ENCODE peak calls at places on chromosomes 7 and 10, in six cellular contexts. One of them, this sample, is unnamed.

GRCh38 chr10:11261143-11261542 is 243.5 kb downstream of the CELF2 start:
- DNase-seq in tibial nerve: no peak
- DNase-seq in lower leg skin: no peak
- DNase-seq in IMR-90: no peak
- DNase-seq in H54: no peak
- DNase-seq in A549: no peak
- DNase-seq in this sample: no peak

GRCh38 chr10:57694956-57695605 is 572.6 kb downstream of the IPMK start:
- DNase-seq in tibial nerve: no peak
- DNase-seq in lower leg skin: no peak
- DNase-seq in A549: no peak
- DNase-seq in H54: no peak
- DNase-seq in IMR-90: peak
- DNase-seq in this sample: no peak

GRCh38 chr7:114095885-114096284 is 177.1 kb upstream of the PPP1R3A start:
- DNase-seq in tibial nerve: no peak
- DNase-seq in A549: no peak
- DNase-seq in IMR-90: no peak
- DNase-seq in H54: no peak
- DNase-seq in lower leg skin: no peak
- DNase-seq in this sample: no peak

GRCh38 chr7:157032644-157033482 is 22.4 kb upstream of the MNX1 start:
- DNase-seq in lower leg skin: peak
- DNase-seq in IMR-90: no peak
- DNase-seq in H54: no peak
- DNase-seq in tibial nerve: no peak
- DNase-seq in A549: no peak
- DNase-seq in this sample: no peak

GRCh38 chr10:1045415-1045814 is 3.5 kb downstream of the IDI1 start:
- DNase-seq in lower leg skin: no peak
- DNase-seq in H54: no peak
- DNase-seq in tibial nerve: no peak
- DNase-seq in A549: no peak
- DNase-seq in IMR-90: no peak
- DNase-seq in this sample: no peak

GRCh38 chr10:133559216-133559615 is 6.2 kb downstream of the SYCE1 start:
- DNase-seq in IMR-90: no peak
- DNase-seq in A549: no peak
- DNase-seq in tibial nerve: no peak
- DNase-seq in H54: no peak
- DNase-seq in lower leg skin: no peak
- DNase-seq in this sample: no peak

GRCh38 chr7:100626530-100627237 is 14.3 kb downstream of the MOSPD3 start:
- DNase-seq in tibial nerve: peak
- DNase-seq in lower leg skin: peak
- DNase-seq in A549: peak
- DNase-seq in H54: peak
- DNase-seq in IMR-90: peak
- DNase-seq in this sample: peak

GRCh38 chr10:62248465-62248864 is 20.2 kb downstream of the RTKN2 start:
- DNase-seq in tibial nerve: no peak
- DNase-seq in lower leg skin: no peak
- DNase-seq in A549: no peak
- DNase-seq in IMR-90: peak
- DNase-seq in H54: no peak
- DNase-seq in this sample: no peak

GRCh38 chr7:114364151-114364550 is 50.5 kb upstream of the FOXP2 start:
- DNase-seq in H54: no peak
- DNase-seq in A549: no peak
- DNase-seq in tibial nerve: no peak
- DNase-seq in lower leg skin: no peak
- DNase-seq in IMR-90: no peak
- DNase-seq in this sample: no peak

GRCh38 chr7:41576176-41576575 is 126.7 kb downstream of the INHBA start:
- DNase-seq in A549: no peak
- DNase-seq in H54: no peak
- DNase-seq in IMR-90: peak
- DNase-seq in tibial nerve: no peak
- DNase-seq in lower leg skin: no peak
- DNase-seq in this sample: no peak

GRCh38 chr7:116840256-116840655 is 22.1 kb upstream of the CAPZA2 start:
- DNase-seq in tibial nerve: no peak
- DNase-seq in lower leg skin: no peak
- DNase-seq in IMR-90: no peak
- DNase-seq in A549: no peak
- DNase-seq in H54: no peak
- DNase-seq in this sample: no peak

DNA sequence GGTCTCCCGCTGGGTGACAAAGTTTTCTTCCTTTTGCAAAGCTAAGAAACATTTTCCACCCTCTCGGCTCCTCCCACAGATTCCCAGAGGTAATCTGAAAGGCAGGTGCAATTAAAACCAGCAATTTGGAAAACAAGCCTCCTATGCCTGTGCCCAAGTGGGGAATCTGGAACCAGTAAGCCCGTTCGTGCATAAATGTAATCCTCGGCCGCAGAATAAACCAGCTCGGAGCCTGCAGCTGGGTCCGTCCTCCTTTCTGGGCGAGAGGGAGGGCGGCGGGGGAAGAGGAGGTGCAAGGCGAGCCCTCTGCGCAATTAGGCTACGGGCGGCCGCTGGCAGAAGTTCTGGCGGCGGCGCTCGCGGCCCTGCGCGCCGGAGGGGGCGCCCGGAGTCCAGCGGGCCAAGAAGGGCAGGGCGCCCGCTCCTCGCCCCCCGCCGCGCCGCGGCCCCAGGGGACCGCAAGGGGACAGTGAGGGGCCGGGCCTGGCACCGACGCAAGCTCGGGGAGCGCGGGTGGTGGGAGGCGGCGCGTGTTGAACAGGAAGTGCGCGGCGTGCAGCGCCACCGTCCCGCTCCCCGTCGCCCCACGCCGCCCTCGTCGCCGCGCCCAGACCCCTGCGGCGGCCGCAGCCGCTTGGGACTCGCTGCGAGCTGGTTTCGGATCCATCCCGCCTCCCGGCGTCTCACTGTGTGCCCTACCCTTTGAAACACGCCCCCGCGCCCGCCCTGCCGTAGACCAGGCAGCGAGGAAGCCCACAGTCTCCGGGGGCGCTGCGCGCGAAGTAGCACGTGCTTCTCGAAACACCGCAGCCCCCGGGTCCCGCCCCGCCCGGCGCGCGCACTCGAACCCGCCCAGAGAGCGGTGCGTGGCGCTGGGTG is at the start of gene PRKAG2:
- DNase-seq in A549: peak
- DNase-seq in tibial nerve: peak
- DNase-seq in IMR-90: no peak
- DNase-seq in lower leg skin: peak
- DNase-seq in H54: peak
- DNase-seq in this sample: peak
- TF ChIP-seq POLR2A in A549: no peak
- TF ChIP-seq POLR2A in tibial nerve: peak
- TF ChIP-seq POLR2A in IMR-90: no peak
- TF ChIP-seq POLR2A in lower leg skin: no peak
- TF ChIP-seq POLR2A in H54: peak
- TF ChIP-seq POLR2A in this sample: peak

GRCh38 chr7:77796109-77796508 is 2.1 kb downstream of the TMEM60 start:
- DNase-seq in H54: no peak
- DNase-seq in tibial nerve: no peak
- DNase-seq in lower leg skin: no peak
- DNase-seq in A549: no peak
- DNase-seq in IMR-90: no peak
- DNase-seq in this sample: no peak

GRCh38 chr7:77798394-77799077 is at the start of the genes PHTF2 and TMEM60:
- DNase-seq in A549: peak
- DNase-seq in IMR-90: peak
- DNase-seq in H54: peak
- DNase-seq in tibial nerve: peak
- DNase-seq in lower leg skin: peak
- DNase-seq in this sample: peak

GRCh38 chr7:77796960-77797359 is 1.3 kb downstream of the TMEM60 start:
- DNase-seq in tibial nerve: no peak
- DNase-seq in lower leg skin: no peak
- DNase-seq in IMR-90: no peak
- DNase-seq in A549: no peak
- DNase-seq in H54: no peak
- DNase-seq in this sample: no peak

GRCh38 chr7:77799078-77799964 is 748 bp downstream of the PHTF2 start:
- DNase-seq in H54: no peak
- DNase-seq in lower leg skin: peak
- DNase-seq in IMR-90: peak
- DNase-seq in A549: peak
- DNase-seq in tibial nerve: peak
- DNase-seq in this sample: peak

GRCh38 chr7:77797734-77798393 is 370 bp downstream of the TMEM60 start:
- DNase-seq in A549: no peak
- DNase-seq in tibial nerve: peak
- DNase-seq in IMR-90: peak
- DNase-seq in lower leg skin: no peak
- DNase-seq in H54: no peak
- DNase-seq in this sample: no peak
- TF ChIP-seq POLR2A in A549: peak
- TF ChIP-seq POLR2A in tibial nerve: no peak
- TF ChIP-seq POLR2A in IMR-90: no peak
- TF ChIP-seq POLR2A in lower leg skin: no peak
- TF ChIP-seq POLR2A in H54: peak
- TF ChIP-seq POLR2A in this sample: no peak

DNA sequence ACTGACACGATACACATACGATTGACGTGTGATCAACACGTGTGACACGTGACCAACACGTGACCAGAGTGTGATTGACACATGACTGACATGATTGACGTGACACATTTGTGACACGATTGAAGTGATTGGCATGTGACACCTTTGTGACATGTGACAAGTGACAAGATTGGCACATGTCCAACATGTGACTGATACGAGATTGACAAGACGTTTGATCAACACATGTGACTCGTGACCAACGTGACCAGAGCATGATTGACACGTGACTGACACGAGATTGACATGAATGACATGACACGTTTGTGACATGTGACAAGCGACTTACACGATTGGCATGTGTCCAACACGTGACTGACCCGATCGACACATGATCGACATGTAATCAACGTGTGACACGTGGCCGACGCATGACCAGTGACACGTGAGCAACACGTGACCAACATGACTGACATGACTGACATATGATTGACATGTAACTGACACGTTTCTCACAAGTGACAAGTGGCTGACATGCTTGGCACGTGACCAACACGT is 22.0 kb downstream of the CRPPA start:
- DNase-seq in IMR-90: peak
- DNase-seq in lower leg skin: no peak
- DNase-seq in H54: no peak
- DNase-seq in A549: peak
- DNase-seq in tibial nerve: no peak
- DNase-seq in this sample: no peak
- TF ChIP-seq POLR2A in IMR-90: no peak
- TF ChIP-seq POLR2A in lower leg skin: no peak
- TF ChIP-seq POLR2A in H54: no peak
- TF ChIP-seq POLR2A in A549: peak
- TF ChIP-seq POLR2A in tibial nerve: no peak
- TF ChIP-seq POLR2A in this sample: no peak

GRCh38 chr10:73368238-73368637 is 9.6 kb upstream of the CFAP70 start:
- DNase-seq in IMR-90: no peak
- DNase-seq in lower leg skin: no peak
- DNase-seq in A549: no peak
- DNase-seq in tibial nerve: no peak
- DNase-seq in H54: no peak
- DNase-seq in this sample: no peak
- TF ChIP-seq POLR2A in IMR-90: no peak
- TF ChIP-seq POLR2A in lower leg skin: no peak
- TF ChIP-seq POLR2A in A549: no peak
- TF ChIP-seq POLR2A in tibial nerve: no peak
- TF ChIP-seq POLR2A in H54: no peak
- TF ChIP-seq POLR2A in this sample: no peak